ENCODE peak calls at places on chromosomes 3 and 15, in four cellular contexts. Q is OCI-LY7, L is endothelial cell of umbilical vein, Z is uterus. Y is an unnamed sample.

GRCh38 chr15:45594835-45595530 is 7.8 kb downstream of the BLOC1S6 start:
- DNase-seq in Q (no peak), Z (no peak), L (no peak), Y (no peak)

GRCh38 chr3:158791259-158791920 is 10.5 kb upstream of the MFSD1 start:
- DNase-seq in Z (no peak), L (peak), Q (peak), Y (peak)

GRCh38 chr15:38398134-38398533 is 55.8 kb upstream of the FAM98B start:
- DNase-seq in Z (no peak), Q (no peak), L (peak), Y (peak)

GRCh38 chr3:174126990-174127758 is 729.6 kb downstream of the NLGN1 start:
- DNase-seq in Z (no peak), Q (no peak), L (peak), Y (no peak)

GRCh38 chr3:172355836-172356235 is 92.4 kb downstream of the GHSR start:
- DNase-seq in Q (no peak), Z (no peak), L (peak), Y (peak)

GRCh38 chr3:107983247-107983646 is 107.6 kb downstream of the CD47 start:
- DNase-seq in L (no peak), Q (no peak), Z (no peak), Y (no peak)

GRCh38 chr3:32592696-32593353 is 22.2 kb upstream of the DYNC1LI1 start:
- DNase-seq in Q (no peak), L (no peak), Z (no peak), Y (no peak)

GRCh38 chr3:134601539-134602439 is 49.0 kb downstream of the KY start:
- DNase-seq in L (peak), Q (no peak), Z (no peak), Y (peak)

GRCh38 chr3:24235121-24235520 is 259.5 kb downstream of the THRB start:
- DNase-seq in Z (no peak), Q (no peak), L (no peak), Y (no peak)

GRCh38 chr3:30776186-30776815 is 118.2 kb downstream of the GADL1 start:
- DNase-seq in Q (no peak), Z (no peak), L (no peak), Y (no peak)

GRCh38 chr3:64956619-64957018 is 268.8 kb upstream of the ADAMTS9 start:
- DNase-seq in Z (no peak), Q (no peak), L (no peak), Y (no peak)

GRCh38 chr3:34038131-34038530 is 239.7 kb downstream of the PDCD6IP start:
- DNase-seq in Q (no peak), L (no peak), Z (no peak), Y (no peak)

GRCh38 chr3:190892328-190893011 is 30.0 kb upstream of the GMNC start:
- DNase-seq in L (no peak), Z (no peak), Q (no peak), Y (no peak)

GRCh38 chr15:70182858-70183695 is 85.4 kb upstream of the TLE3 start:
- DNase-seq in L (no peak), Z (no peak), Q (no peak), Y (no peak)

GRCh38 chr3:38036906-38037305 is 2.1 kb upstream of the DLEC1 start:
- DNase-seq in L (no peak), Q (no peak), Z (no peak), Y (no peak)

GRCh38 chr3:37824954-37825328 is 36.7 kb upstream of the CTDSPL start:
- DNase-seq in L (no peak), Q (no peak), Z (no peak), Y (no peak)

GRCh38 chr3:101042996-101043686 is 49.9 kb upstream of the ABI3BP start:
- DNase-seq in L (no peak), Q (no peak), Z (no peak), Y (no peak)

GRCh38 chr3:114586119-114586518 is 292.3 kb downstream of the TIGIT start:
- DNase-seq in Z (no peak), L (no peak), Q (no peak), Y (no peak)

GRCh38 chr3:135982404-135982761 is 16.9 kb downstream of the PPP2R3A start:
- DNase-seq in L (no peak), Z (no peak), Q (no peak), Y (no peak)

GRCh38 chr3:71129611-71130515 is 453.7 kb downstream of the FOXP1 start:
- DNase-seq in L (peak), Q (peak), Z (no peak), Y (peak)

GRCh38 chr3:176766862-176767261 is 430.4 kb downstream of the TBL1XR1 start:
- DNase-seq in Z (no peak), L (no peak), Q (no peak), Y (no peak)

GRCh38 chr3:45140392-45140791 is 5.8 kb downstream of the CDCP1 start:
- DNase-seq in L (no peak), Q (no peak), Z (no peak), Y (no peak)

GRCh38 chr3:55490194-55490913 is 3.2 kb upstream of the WNT5A start:
- DNase-seq in Z (no peak), L (no peak), Q (peak), Y (no peak)

GRCh38 chr15:34360298-34360697 is 6.7 kb downstream of the LPCAT4 start:
- DNase-seq in Q (no peak), L (no peak), Z (no peak), Y (no peak)

GRCh38 chr3:160486459-160486869 is 36.9 kb upstream of the TRIM59 start:
- DNase-seq in Z (no peak), L (peak), Q (peak), Y (no peak)

GRCh38 chr3:33439421-33440327 is 531 bp downstream of the UBP1 start:
- DNase-seq in Q (peak), L (peak), Z (peak), Y (peak)

GRCh38 chr3:79724206-79724605 is 43.6 kb downstream of the ROBO1 start:
- DNase-seq in Q (no peak), Z (no peak), L (no peak), Y (no peak)

GRCh38 chr3:113260980-113261920 is 49.9 kb downstream of the BOC start:
- DNase-seq in Q (no peak), Z (peak), L (no peak), Y (no peak)

GRCh38 chr15:46091860-46092450 is 457.1 kb downstream of the SQOR start:
- DNase-seq in Q (peak), L (peak), Z (no peak), Y (no peak)

GRCh38 chr15:69919816-69920215 is 177.9 kb downstream of the TLE3 start:
- DNase-seq in L (no peak), Z (no peak), Q (peak), Y (no peak)

GRCh38 chr3:184337315-184337714 is at the start of gene FAM131A:
- DNase-seq in Z (peak), L (peak), Q (no peak), Y (no peak)

GRCh38 chr3:184337981-184338380 is 581 bp downstream of the FAM131A start:
- DNase-seq in Z (no peak), Q (no peak), L (no peak), Y (no peak)

GRCh38 chr3:184339016-184339415 is 1.6 kb downstream of the FAM131A start:
- DNase-seq in Z (no peak), L (no peak), Q (no peak), Y (no peak)

GRCh38 chr3:184336484-184337230 is 743 bp upstream of the FAM131A start:
- DNase-seq in Q (peak), L (peak), Z (peak), Y (no peak)

DNA sequence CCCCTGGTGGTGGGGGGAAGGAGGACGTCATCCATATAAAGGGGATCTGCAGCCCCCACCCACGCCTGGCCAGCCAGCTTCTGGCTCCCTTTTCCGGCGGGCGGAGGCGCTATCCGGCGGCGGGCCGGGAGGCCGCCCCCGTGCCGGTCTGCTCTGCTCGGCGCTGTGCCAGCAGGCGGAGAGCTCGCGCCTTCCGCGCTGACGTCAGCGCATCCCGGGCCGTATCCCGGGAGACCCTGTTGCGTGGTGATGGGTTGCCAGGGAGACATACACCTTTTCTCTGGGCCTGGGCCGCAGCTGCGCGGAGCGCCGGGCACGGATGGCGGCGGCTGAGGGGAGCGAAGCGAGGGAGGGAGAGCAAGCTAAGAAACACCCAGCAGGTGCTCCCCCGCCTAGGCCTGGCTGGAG is 1.1 kb downstream of the FAM131A start:
- DNase-seq in Z (peak), Q (no peak), L (peak), Y (peak)
- H3K4me3 ChIP-seq in Z (peak), Q (no peak), L (peak), Y (peak)

DNA sequence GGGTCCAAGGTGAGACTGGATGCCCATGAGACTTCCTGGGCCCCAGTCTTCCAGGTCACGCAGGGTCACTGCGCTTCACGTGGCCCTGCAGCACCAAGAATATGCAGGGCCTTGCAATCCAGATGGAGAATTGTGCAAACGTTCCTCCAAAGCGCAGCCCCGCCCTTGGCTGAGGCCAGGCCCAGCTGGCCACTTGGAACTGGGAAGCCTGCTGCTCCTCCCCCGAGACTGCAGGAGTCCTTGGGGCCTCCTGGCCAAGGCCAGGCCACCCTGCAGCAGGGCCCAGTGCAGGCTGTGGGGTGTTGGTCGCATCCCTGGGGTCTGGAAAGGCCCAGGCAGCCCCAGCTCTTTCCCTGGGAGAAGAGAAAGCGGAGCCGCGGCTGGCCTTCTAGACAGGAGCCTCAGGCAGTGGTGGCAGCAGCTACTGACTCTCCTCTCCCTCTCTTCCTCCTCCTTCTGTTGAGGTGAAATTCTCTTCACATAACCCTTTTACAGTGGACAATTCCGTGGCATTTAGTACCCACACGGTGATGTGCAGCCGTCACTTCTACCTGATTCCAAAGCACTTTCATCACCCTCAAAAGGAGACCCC is 103.7 kb downstream of the TMEM266 start:
- DNase-seq in L (no peak), Q (no peak), Z (peak), Y (no peak)
- H3K27ac ChIP-seq in L (no peak), Q (no peak), Z (no peak), Y (no peak)

GRCh38 chr15:44028349-44028748 is 166.7 kb downstream of the FRMD5 start:
- DNase-seq in Q (no peak), Z (no peak), L (peak), Y (peak)

GRCh38 chr15:44029003-44029402 is 166.1 kb downstream of the FRMD5 start:
- DNase-seq in Q (no peak), L (peak), Z (no peak), Y (no peak)

GRCh38 chr15:44023176-44023575 is 171.9 kb downstream of the FRMD5 start:
- DNase-seq in Z (no peak), L (peak), Q (no peak), Y (no peak)
- TF ChIP-seq CTCF in Z (no peak), L (peak), Q (no peak), Y (peak)

GRCh38 chr3:179263134-179263533 is 12.2 kb upstream of the KCNMB3 start:
- DNase-seq in L (no peak), Q (no peak), Z (no peak), Y (no peak)

GRCh38 chr3:179256813-179257212 is 5.9 kb upstream of the KCNMB3 start:
- DNase-seq in Q (no peak), Z (no peak), L (no peak), Y (no peak)

GRCh38 chr3:179264456-179264855 is 13.5 kb upstream of the KCNMB3 start:
- DNase-seq in L (no peak), Z (no peak), Q (no peak), Y (no peak)

GRCh38 chr3:179260949-179261765 is 10.2 kb upstream of the KCNMB3 start:
- DNase-seq in Q (no peak), L (peak), Z (peak), Y (peak)

DNA sequence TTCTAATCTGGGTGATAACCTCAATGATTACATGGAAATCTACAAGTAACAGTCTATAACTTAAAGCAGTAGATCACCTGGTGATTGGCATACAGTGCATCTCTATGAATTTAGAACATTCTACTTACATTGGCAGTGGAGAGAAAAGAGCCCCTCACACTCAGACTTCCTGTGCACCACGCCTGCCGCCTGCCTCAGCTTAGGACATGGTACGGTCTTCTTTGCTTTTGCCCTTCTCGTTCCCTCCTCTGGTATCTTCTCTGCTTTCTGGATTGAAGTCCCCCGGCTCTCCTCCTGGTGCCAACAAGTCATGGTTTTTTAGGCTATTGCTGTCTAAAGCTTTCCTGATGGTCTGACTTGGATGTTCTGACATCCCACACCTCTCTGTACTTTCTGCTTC is 7.9 kb upstream of the KCNMB3 start:
- DNase-seq in L (no peak), Q (no peak), Z (no peak), Y (no peak)
- H3K4me3 ChIP-seq in L (no peak), Q (no peak), Z (no peak), Y (no peak)

GRCh38 chr15:65655026-65655425 is 33.3 kb downstream of the SLC24A1 start:
- DNase-seq in Q (no peak), Z (no peak), L (no peak), Y (peak)
- H3K27ac ChIP-seq in Q (no peak), Z (no peak), L (no peak), Y (no peak)

GRCh38 chr3:166837535-166837934 is 542.6 kb downstream of the ZBBX start:
- DNase-seq in Z (no peak), L (no peak), Q (peak), Y (no peak)
- TF ChIP-seq CTCF in Z (no peak), L (no peak), Q (peak), Y (peak)

GRCh38 chr3:43106293-43106628 is 382 bp upstream of the POMGNT2 start:
- DNase-seq in L (no peak), Z (no peak), Q (no peak), Y (no peak)
- H3K4me3 ChIP-seq in L (peak), Z (peak), Q (no peak), Y (peak)

GRCh38 chr15:23484870-23485269 is 37.8 kb upstream of the GOLGA6L2 start:
- DNase-seq in L (no peak), Q (no peak), Z (no peak), Y (no peak)
- H3K27ac ChIP-seq in L (no peak), Q (no peak), Z (no peak), Y (no peak)

GRCh38 chr3:10558726-10559125 is 53.3 kb upstream of the ATP2B2 start:
- DNase-seq in Q (no peak), L (no peak), Z (no peak), Y (no peak)

GRCh38 chr3:10560060-10560861 is 54.9 kb upstream of the ATP2B2 start:
- DNase-seq in Z (no peak), L (no peak), Q (no peak), Y (no peak)

GRCh38 chr3:10561942-10562565 is 56.7 kb upstream of the ATP2B2 start:
- DNase-seq in Q (no peak), Z (no peak), L (no peak), Y (no peak)

GRCh38 chr3:10563396-10563795 is 58.0 kb upstream of the ATP2B2 start:
- DNase-seq in Z (no peak), Q (peak), L (no peak), Y (no peak)

DNA sequence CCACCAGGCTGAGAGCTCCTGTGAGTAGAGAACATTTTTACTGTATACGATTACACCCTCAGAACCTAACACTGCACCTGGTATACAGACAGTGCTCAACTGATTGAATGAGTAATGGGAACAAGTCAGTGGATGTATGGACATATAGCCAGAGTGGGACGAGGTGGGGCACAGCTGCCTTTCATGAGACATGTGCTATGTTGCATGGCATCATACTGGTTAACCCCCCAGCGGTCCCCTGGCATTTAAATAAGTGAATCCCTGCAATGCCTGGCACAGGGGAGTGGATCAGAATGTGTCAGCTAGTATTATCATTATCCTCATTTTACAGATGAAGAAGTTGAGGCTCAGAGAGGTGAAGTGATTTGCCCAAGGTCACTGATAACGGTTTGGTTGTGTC is 55.8 kb upstream of the ATP2B2 start:
- DNase-seq in Q (no peak), Z (no peak), L (no peak), Y (no peak)
- TF ChIP-seq CTCF in Q (no peak), Z (no peak), L (no peak), Y (no peak)

Y was measured in brain microvascular endothelial cell.